ENCODE peak calls at places on chromosomes 11 and 22, in four cellular contexts. X is MM.1S, G is IMR-90, N is right atrium auricular region. V is an unnamed sample.

GRCh38 chr11:33753304-33753703 is 17.1 kb upstream of the CD59 start:
- DNase-seq in X (peak; percentile 95), G (peak; percentile 88), N (no peak), V (no peak)

GRCh38 chr11:77213589-77214428 is 85.8 kb downstream of the MYO7A start:
- DNase-seq in X (no peak), N (peak; percentile 30), G (no peak), V (no peak)

GRCh38 chr11:118076754-118077281 is at the start of gene TMPRSS4:
- DNase-seq in G (no peak), N (no peak), X (no peak), V (peak; percentile 74)

GRCh38 chr11:31968774-31969433 is 122.0 kb upstream of the RCN1 start:
- DNase-seq in N (no peak), G (peak; percentile 61), X (no peak), V (no peak)

GRCh38 chr11:72081856-72082255 is 1.2 kb downstream of the LRRC51 start:
- DNase-seq in G (no peak), X (no peak), N (no peak), V (no peak)

GRCh38 chr22:39789794-39790193 is 103.8 kb downstream of the ENTHD1 start:
- DNase-seq in N (no peak), X (no peak), G (no peak), V (no peak)

GRCh38 chr22:47288640-47289039 is 526.2 kb downstream of the TBC1D22A start:
- DNase-seq in N (no peak), X (no peak), G (no peak), V (no peak)

GRCh38 chr11:120098503-120099054 is 39.3 kb downstream of the TRIM29 start:
- DNase-seq in N (no peak), G (no peak), X (no peak), V (no peak)

GRCh38 chr11:36030707-36031365 is 87.0 kb downstream of the LDLRAD3 start:
- DNase-seq in N (no peak), G (peak; percentile 78), X (no peak), V (no peak)

GRCh38 chr11:28231475-28231874 is 123.3 kb downstream of the METTL15 start:
- DNase-seq in X (no peak), N (no peak), G (peak; percentile 90), V (no peak)

GRCh38 chr11:117273550-117274289 is 17.4 kb upstream of the BACE1-AS start:
- DNase-seq in X (no peak), N (no peak), G (peak; percentile 92), V (no peak)

DNA sequence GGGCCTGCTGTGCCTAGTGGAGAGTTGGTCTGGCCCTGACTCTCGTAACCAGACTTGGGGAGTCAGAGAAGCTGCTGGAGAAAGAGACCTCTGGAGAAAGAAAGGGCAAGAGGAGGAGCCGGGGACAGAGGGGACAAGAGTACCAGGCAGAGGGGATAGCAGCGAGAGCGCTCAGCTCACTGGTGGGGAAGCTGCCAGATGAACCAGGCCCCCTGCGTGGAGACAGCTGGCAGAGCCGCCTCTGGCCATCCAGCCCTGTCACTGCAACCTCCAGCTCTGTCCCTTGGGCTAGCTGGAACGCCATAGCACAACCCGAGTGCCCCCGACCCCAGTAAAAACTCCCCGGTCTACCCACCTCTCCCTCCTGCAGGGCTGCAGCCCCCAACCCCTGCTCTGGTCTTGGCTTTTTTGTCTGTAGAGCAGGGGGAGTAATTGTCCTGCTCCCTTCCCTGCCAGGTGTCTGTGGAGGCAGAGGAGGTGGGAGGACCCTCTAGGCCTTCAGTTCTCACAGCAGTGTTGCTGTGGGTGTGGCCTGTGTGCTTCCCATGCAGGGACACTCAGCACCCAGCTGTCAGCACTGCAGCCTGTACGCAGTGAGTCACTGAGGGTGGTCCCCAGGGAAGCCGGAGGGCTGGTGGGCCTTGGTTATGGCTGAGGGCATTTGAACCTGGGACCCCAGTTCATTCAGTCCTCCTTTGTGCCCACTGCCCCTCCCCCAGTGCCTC is 4.8 kb upstream of the SUN2 start:
- DNase-seq in G (peak; percentile 43), N (no peak), X (no peak), V (no peak)
- H3K27ac ChIP-seq in G (no peak overlapping the region), N (no peak overlapping the region), X (no peak overlapping the region), V (no peak overlapping the region)

DNA sequence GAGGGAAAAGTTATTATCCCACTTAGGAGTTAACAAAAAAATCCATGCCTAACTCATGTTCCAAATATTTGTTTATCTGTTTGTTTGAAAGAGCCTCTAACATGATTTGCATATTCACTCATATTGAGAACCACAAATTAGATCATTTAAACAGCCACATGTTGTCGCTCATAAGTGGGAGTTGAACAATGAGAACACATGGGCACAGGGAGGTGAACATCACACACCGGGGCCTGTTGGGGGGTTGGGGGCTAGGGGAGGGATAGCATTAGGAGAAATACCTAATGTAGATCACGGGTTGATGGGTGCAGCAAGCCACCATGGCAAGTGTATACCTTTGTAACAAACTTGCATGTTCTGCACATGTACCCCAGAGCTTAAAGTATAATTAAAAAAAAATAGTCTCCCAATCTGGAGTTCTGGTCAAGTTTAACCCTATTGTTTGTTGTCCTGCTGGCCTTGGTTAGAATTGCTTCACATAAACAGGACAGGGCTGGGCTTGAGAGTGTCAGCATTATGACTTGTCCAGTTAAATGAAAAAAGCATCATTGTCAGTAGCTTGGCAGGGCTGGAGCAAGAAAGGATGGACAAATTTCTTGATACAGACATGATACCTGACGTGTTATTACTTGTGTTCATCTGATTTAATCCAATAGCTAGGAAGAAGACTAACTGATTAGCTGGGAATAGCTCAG is 57.8 kb upstream of the PSMA1 start:
- DNase-seq in X (peak; percentile 15), N (no peak), G (no peak), V (no peak)
- H3K27ac ChIP-seq in X (peak overlapping the region; percentile 93), N (no peak overlapping the region), G (no peak overlapping the region), V (no peak overlapping the region)

DNA sequence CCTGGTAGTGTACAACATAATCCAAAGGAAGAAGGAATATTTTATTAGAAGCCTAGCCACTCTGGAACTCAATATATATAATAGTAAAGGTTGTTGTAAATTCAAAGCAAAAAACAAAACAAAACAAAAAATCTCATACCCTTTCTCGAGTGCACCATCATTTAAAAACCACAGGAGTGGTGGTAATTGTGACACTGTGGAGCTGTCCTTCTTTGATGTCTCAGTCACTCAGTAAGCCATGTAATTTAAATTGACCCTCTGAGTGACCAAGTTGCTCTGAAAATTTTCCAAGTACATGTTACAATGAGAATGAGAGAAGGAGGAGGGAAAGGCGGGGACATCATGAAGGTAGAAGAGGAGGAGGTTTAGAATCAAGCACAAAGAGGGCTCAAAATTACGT is 6.6 kb downstream of the PRSS23 start:
- DNase-seq in N (no peak), X (no peak), G (no peak), V (no peak)
- H3K27ac ChIP-seq in N (no peak overlapping the region), X (no peak overlapping the region), G (no peak overlapping the region), V (peak overlapping the region; percentile 93)

GRCh38 chr11:128508785-128509518 is 78.4 kb downstream of the ETS1 start:
- DNase-seq in N (no peak), G (peak; percentile 86), X (no peak), V (no peak)
- H3K27ac ChIP-seq in N (peak overlapping the region; percentile 36), G (peak overlapping the region; percentile 51), X (no peak overlapping the region), V (peak overlapping the region; percentile 93)

GRCh38 chr22:18927020-18927419 is 9.1 kb downstream of the PRODH start:
- DNase-seq in X (no peak), N (no peak), G (no peak), V (no peak)

GRCh38 chr22:18929459-18929858 is 6.6 kb downstream of the PRODH start:
- DNase-seq in G (no peak), X (no peak), N (peak; percentile 63), V (no peak)

GRCh38 chr22:18931905-18932652 is 4.0 kb downstream of the PRODH start:
- DNase-seq in G (no peak), N (no peak), X (no peak), V (no peak)

GRCh38 chr22:18925368-18926064 is 10.6 kb downstream of the PRODH start:
- DNase-seq in X (no peak), N (no peak), G (no peak), V (no peak)

GRCh38 chr22:18927573-18927972 is 8.5 kb downstream of the PRODH start:
- DNase-seq in X (no peak), N (no peak), G (no peak), V (no peak)
- H3K27ac ChIP-seq in X (no peak overlapping the region), N (no peak overlapping the region), G (no peak overlapping the region), V (no peak overlapping the region)

DNA sequence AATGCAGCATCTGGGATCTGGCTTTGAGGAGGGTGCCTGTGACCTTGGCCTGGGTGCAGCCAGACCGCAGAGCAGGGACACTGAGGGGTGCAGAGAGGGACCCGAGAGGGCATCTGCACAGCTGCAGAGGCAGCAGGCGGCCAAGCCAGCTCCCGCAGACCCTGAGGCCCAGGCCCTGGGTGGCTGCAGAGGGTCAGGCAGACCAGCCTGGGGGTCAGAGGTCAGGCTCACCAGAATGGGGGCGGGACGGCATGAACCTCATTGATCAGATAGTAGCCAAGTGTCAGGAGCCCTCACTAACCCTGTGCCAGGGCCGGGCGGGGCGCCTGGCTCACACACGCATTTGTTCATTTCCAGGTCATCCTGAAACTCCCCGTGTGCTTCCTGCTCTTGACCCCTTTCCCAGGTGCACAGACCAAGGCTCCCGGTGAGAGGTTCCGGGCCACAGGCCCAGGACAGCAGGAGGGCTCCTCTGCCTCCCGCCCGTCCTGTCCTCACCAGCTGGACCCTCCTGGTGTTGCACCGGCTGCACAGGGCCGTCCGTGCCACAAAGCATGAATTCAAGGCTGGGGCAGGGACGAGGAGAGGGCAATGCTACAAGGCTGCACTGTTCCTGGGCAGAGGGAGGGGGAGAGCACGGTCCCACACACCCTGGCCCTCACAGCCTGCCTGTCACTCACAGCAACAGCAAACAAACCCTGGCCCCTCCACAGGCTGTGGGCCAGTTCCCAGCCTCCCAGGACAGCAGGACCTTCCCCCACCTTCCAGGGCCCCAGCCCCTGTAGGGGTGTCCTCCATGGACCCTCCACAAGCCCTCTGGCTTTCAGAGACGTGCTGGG is 3.3 kb downstream of the RTN4R start:
- DNase-seq in G (no peak), X (no peak), N (no peak), V (no peak)
- H3K27ac ChIP-seq in G (no peak overlapping the region), X (no peak overlapping the region), N (no peak overlapping the region), V (no peak overlapping the region)

GRCh38 chr11:3866206-3866605 is 10.7 kb downstream of the STIM1 start:
- DNase-seq in N (no peak), G (no peak), X (no peak), V (no peak)
- H3K27ac ChIP-seq in N (peak overlapping the region; percentile 11), G (peak overlapping the region; percentile 29), X (peak overlapping the region; percentile 23), V (peak overlapping the region; percentile 81)

V was measured in epithelial cell of prostate.